ENCODE peak calls at places on chromosomes 11 and 22, in six cellular contexts. V is adrenal gland, E is epithelial cell of esophagus, R is tibial nerve, F is AG04450, C is spleen. K is an unnamed sample.

GRCh38 chr11:102462610-102463009 is 10.0 kb upstream of the TMEM123 start:
- DNase-seq in V (no peak), E (no peak), R (no peak), F (no peak), C (no peak), K (no peak)

GRCh38 chr11:15471028-15471708 is 356.4 kb downstream of the INSC start:
- DNase-seq in V (no peak), E (no peak), R (no peak), F (no peak), C (no peak), K (no peak)

GRCh38 chr11:61919113-61919840 is 1.9 kb upstream of the RAB3IL1 start:
- DNase-seq in V (no peak), E (no peak), R (no peak), F (no peak), C (peak), K (no peak)

GRCh38 chr22:49724893-49725489 is 102.7 kb downstream of the BRD1 start:
- DNase-seq in V (no peak), E (peak), R (no peak), F (no peak), C (peak), K (peak)

GRCh38 chr11:107770546-107770945 is 58.7 kb upstream of the SLN start:
- DNase-seq in V (no peak), E (no peak), R (no peak), F (no peak), C (no peak), K (no peak)

GRCh38 chr11:44072757-44073658 is 6.9 kb downstream of the ACCS start:
- DNase-seq in V (no peak), E (no peak), R (no peak), F (no peak), C (no peak), K (no peak)

GRCh38 chr22:46674906-46675305 is 54.7 kb downstream of the GRAMD4 start:
- DNase-seq in V (no peak), E (no peak), R (no peak), F (no peak), C (no peak), K (no peak)

GRCh38 chr11:69080361-69080973 is 31.7 kb downstream of the TPCN2 start:
- DNase-seq in V (no peak), E (peak), R (no peak), F (no peak), C (no peak), K (no peak)

GRCh38 chr11:29333993-29334780 is 682.6 kb downstream of the KCNA4 start:
- DNase-seq in V (no peak), E (peak), R (no peak), F (peak), C (no peak), K (no peak)

GRCh38 chr11:72395993-72396392 is 38.3 kb downstream of the CLPB start:
- DNase-seq in V (no peak), E (no peak), R (no peak), F (no peak), C (no peak), K (no peak)

GRCh38 chr22:20953668-20954500 is 13.2 kb upstream of the AIFM3 start:
- DNase-seq in V (no peak), E (peak), R (no peak), F (no peak), C (no peak), K (no peak)

GRCh38 chr11:16807306-16807705 is 68.9 kb downstream of the C11orf58 start:
- DNase-seq in V (no peak), E (no peak), R (no peak), F (no peak), C (peak), K (no peak)

GRCh38 chr22:50523806-50524663 is 1.4 kb downstream of the SCO2 start:
- DNase-seq in V (no peak), E (peak), R (no peak), F (no peak), C (no peak), K (no peak)

GRCh38 chr11:123357990-123358827 is 71.9 kb upstream of the GRAMD1B start:
- DNase-seq in V (peak), E (peak), R (no peak), F (no peak), C (peak), K (no peak)

GRCh38 chr11:120182790-120183491 is 27.9 kb upstream of the OAF start:
- DNase-seq in V (peak), E (peak), R (no peak), F (no peak), C (peak), K (no peak)

GRCh38 chr11:2178906-2179494 is 7.4 kb upstream of the TH start:
- DNase-seq in V (no peak), E (peak), R (no peak), F (no peak), C (no peak), K (no peak)

GRCh38 chr11:46899501-46900025 is 18.8 kb downstream of the LRP4 start:
- DNase-seq in V (no peak), E (no peak), R (no peak), F (no peak), C (no peak), K (no peak)

GRCh38 chr22:37758698-37759097 is 49.0 kb upstream of the GCAT start:
- DNase-seq in V (no peak), E (no peak), R (no peak), F (no peak), C (no peak), K (no peak)

GRCh38 chr11:32396331-32396730 is 39.0 kb downstream of the WT1 start:
- DNase-seq in V (no peak), E (no peak), R (no peak), F (no peak), C (no peak), K (no peak)

GRCh38 chr11:79498681-79499080 is 57.9 kb upstream of the TENM4 start:
- DNase-seq in V (no peak), E (no peak), R (no peak), F (no peak), C (no peak), K (no peak)

GRCh38 chr11:47289856-47290255 is 19.9 kb downstream of the MADD start:
- DNase-seq in V (no peak), E (no peak), R (no peak), F (no peak), C (no peak), K (no peak)

GRCh38 chr22:46147471-46148267 is 2.7 kb upstream of the PPARA start:
- DNase-seq in V (peak), E (peak), R (no peak), F (no peak), C (no peak), K (no peak)

GRCh38 chr11:13143486-13144297 is 133.9 kb upstream of the BMAL1 start:
- DNase-seq in V (no peak), E (peak), R (no peak), F (no peak), C (no peak), K (no peak)

GRCh38 chr11:117929568-117930207 is 486 bp upstream of the TMPRSS13 start:
- DNase-seq in V (no peak), E (peak), R (no peak), F (no peak), C (peak), K (no peak)

GRCh38 chr11:103850419-103851165 is 185.8 kb upstream of the DDI1 start:
- DNase-seq in V (no peak), E (no peak), R (no peak), F (no peak), C (no peak), K (no peak)
- H3K4me3 ChIP-seq in V (no peak), E (no peak), R (no peak), F (no peak), C (no peak), K (no peak)

DNA sequence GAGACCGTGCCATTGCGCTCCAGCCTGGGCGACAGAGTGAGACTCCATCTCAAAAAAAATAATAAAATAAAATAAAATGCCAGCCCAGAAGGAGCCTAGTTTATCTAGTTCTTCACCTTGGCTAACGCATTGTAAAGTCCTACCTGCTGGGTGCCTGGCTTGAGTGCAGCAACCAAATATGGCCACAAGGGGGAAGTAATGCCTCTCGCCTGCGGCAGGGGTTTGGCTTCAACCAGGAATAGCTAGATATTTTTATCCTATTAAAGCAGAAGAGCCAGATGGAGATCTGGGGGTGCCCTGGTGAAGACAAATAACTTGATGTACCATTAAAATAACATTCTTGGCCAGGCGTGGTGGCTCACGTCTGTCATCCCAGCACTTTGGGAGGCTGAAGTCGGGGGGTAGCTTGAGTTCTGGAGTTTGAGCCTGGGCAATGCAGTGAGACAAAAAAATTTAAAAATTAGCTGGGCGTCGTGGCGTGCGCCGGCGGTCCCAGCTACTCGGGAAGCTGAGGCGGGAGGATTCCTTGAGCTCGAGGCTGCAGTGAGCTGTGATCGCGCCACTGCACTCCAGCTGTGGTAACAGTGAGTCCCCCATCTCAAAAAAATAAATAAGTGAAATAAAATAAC is 20.6 kb upstream of the PLEKHB1 start:
- DNase-seq in V (peak), E (peak), R (peak), F (peak), C (peak), K (peak)
- TF ChIP-seq CTCF in V (peak), E (peak), R (peak), F (peak), C (peak), K (peak)

GRCh38 chr11:86067230-86068137 is 1.4 kb downstream of the PICALM start:
- DNase-seq in V (no peak), E (peak), R (no peak), F (no peak), C (no peak), K (no peak)

GRCh38 chr11:86070435-86071056 is 1.7 kb upstream of the PICALM start:
- DNase-seq in V (no peak), E (no peak), R (no peak), F (no peak), C (no peak), K (no peak)

GRCh38 chr11:86068951-86069407 is at the start of gene PICALM:
- DNase-seq in V (peak), E (peak), R (peak), F (peak), C (peak), K (peak)

GRCh38 chr11:86068138-86068861 is 584 bp downstream of the PICALM start:
- DNase-seq in V (peak), E (peak), R (peak), F (no peak), C (peak), K (no peak)

DNA sequence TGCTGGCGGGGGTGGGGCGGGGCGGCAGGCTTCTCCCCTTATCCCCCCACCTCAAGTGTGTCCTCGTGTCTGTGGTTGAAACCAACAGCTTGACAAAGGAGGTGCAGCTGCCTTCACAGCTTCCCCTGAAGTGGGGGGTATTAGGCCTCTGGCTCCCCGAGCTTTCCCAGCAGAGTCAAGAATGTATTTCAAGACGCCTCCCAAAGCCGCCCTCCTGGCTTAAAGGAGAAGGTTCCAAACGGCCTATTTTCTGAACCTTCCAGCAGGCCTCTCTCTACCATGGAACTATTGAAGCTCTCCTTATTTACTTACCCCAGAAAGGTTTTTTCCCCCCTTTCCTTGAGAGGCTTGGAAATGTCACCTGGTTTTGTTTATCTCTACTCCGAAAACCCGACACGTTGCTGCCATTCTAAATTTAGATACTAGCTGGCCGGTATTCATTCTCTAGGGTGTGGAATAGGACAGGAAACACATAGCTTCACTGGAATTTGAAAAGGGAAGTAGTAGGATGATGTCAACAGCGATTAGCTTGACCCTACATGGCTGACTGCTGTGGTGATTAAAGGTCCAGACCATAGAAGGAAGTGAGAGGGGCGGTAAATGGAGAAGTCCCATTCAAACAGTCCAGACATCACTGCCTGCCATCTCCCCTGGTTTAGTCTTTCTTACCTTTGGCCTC is 663 bp upstream of the PICALM start:
- DNase-seq in V (peak), E (peak), R (no peak), F (peak), C (no peak), K (no peak)
- H3K4me3 ChIP-seq in V (peak), E (peak), R (peak), F (peak), C (peak), K (peak)

DNA sequence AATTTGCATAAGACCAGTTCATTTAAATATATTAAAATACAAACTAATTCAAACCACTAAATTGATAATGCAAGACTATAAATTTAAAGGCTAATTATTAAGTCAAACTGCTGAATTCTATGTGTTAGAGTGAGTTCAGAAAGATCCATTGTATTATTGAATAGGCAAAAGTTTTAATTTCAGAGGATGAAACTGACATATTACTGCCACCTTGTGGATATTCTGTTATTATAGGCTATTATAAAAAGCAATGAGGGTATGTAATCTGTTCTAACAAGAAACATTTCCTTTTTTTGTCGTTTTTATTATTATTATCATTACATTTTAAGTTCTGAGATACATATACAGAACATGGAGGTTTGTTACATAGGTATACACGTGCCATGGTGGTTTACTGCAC is 20.9 kb upstream of the NAALAD2 start:
- DNase-seq in V (no peak), E (peak), R (no peak), F (no peak), C (no peak), K (no peak)
- TF ChIP-seq CTCF in V (peak), E (peak), R (no peak), F (peak), C (peak), K (peak)

GRCh38 chr11:37984991-37985390 is 1387.0 kb upstream of the RAG2 start:
- DNase-seq in V (no peak), E (peak), R (no peak), F (no peak), C (no peak), K (no peak)

DNA sequence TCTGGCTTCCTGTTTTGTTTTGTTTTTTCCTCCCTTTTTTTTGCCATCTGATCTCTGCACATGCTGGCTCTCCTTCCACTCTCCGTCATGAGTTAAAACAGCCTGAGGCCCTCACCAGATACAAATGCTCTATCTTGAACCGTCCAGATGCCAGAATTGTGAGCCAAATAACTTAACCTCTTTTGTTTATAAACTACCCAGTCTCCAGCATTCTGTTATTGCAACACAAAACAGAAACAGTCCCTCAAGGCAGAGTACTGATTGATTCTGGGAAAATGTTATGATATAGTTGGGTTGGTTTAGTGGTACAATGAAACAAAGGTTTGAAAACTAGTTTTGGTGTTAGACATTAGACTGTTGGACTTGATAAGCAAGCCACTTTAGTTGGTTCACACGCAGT is 1390.0 kb upstream of the RAG2 start:
- DNase-seq in V (no peak), E (peak), R (no peak), F (peak), C (no peak), K (no peak)
- H3K4me3 ChIP-seq in V (no peak), E (no peak), R (no peak), F (no peak), C (no peak), K (no peak)

GRCh38 chr11:126147268-126148111 is 64.0 kb downstream of the RPUSD4 start:
- DNase-seq in V (no peak), E (peak), R (no peak), F (no peak), C (peak), K (no peak)
- TF ChIP-seq CTCF in V (no peak), E (no peak), R (no peak), F (no peak), C (no peak), K (no peak)

GRCh38 chr22:25193548-25193947 is 6.1 kb upstream of the CRYBB3 start:
- DNase-seq in V (no peak), E (no peak), R (no peak), F (no peak), C (no peak), K (no peak)

GRCh38 chr22:25199726-25200520 is at the start of gene CRYBB3:
- DNase-seq in V (no peak), E (no peak), R (no peak), F (no peak), C (no peak), K (no peak)

GRCh38 chr22:25193130-25193529 is 6.5 kb upstream of the CRYBB3 start:
- DNase-seq in V (no peak), E (no peak), R (no peak), F (no peak), C (no peak), K (no peak)

GRCh38 chr22:25197335-25197734 is 2.3 kb upstream of the CRYBB3 start:
- DNase-seq in V (no peak), E (no peak), R (no peak), F (no peak), C (no peak), K (no peak)

GRCh38 chr22:25196326-25196725 is 3.3 kb upstream of the CRYBB3 start:
- DNase-seq in V (no peak), E (no peak), R (no peak), F (no peak), C (no peak), K (no peak)
- H3K4me3 ChIP-seq in V (no peak), E (no peak), R (no peak), F (no peak), C (no peak), K (no peak)